ENCODE peak calls at places on chromosomes 4 and X, in six cellular contexts. X is A549, G is GM23248, K is hepatocyte, L is astrocyte, H is Karpas-422. D is an unnamed sample.

GRCh38 chr4:80011636-80012236 is 61.3 kb downstream of the ANTXR2 start:
- DNase-seq in G (peak; percentile 70), H (no peak), L (peak; percentile 80), K (no peak), X (no peak), D (peak; percentile 71)

GRCh38 chrX:132592880-132593279 is 104.0 kb upstream of the MBNL3 start:
- DNase-seq in K (peak; percentile 25), X (no peak), H (peak; percentile 54), L (no peak), G (peak; percentile 37), D (no peak)

GRCh38 chr4:189204616-189205015 is 736.1 kb upstream of the FRG1 start:
- DNase-seq in G (no peak), K (no peak), X (no peak), L (no peak), H (no peak), D (no peak)

GRCh38 chr4:83852085-83852451 is 316.2 kb downstream of the GPAT3 start:
- DNase-seq in G (peak; percentile 89), X (peak; percentile 5), K (no peak), L (peak; percentile 88), H (no peak), D (no peak)

GRCh38 chrX:53223955-53224859 is 800 bp downstream of the KDM5C start:
- DNase-seq in H (peak; percentile 60), X (peak; percentile 35), K (peak; percentile 35), G (peak; percentile 79), L (peak; percentile 83), D (peak; percentile 90)

GRCh38 chrX:40105791-40106676 is 8.3 kb upstream of the BCOR start:
- DNase-seq in G (peak; percentile 84), H (peak; percentile 85), X (peak; percentile 38), L (no peak), K (peak; percentile 91), D (peak; percentile 96)

GRCh38 chrX:82134378-82134777 is 932.5 kb downstream of the SH3BGRL start:
- DNase-seq in X (no peak), G (no peak), K (no peak), H (no peak), L (no peak), D (no peak)

GRCh38 chrX:46628406-46629371 is 55.1 kb downstream of the CHST7 start:
- DNase-seq in X (no peak), K (no peak), G (peak; percentile 76), L (peak; percentile 23), H (no peak), D (no peak)

GRCh38 chr4:121819216-121819980 is 4.3 kb downstream of the CCNA2 start:
- DNase-seq in G (peak; percentile 45), K (no peak), L (peak; percentile 47), X (no peak), H (no peak), D (no peak)

GRCh38 chr4:119244832-119245231 is 32.3 kb downstream of the USP53 start:
- DNase-seq in H (no peak), L (no peak), K (no peak), G (no peak), X (no peak), D (no peak)

GRCh38 chr4:98601719-98602118 is 56.7 kb downstream of the TSPAN5 start:
- DNase-seq in G (peak; percentile 53), X (no peak), L (peak; percentile 42), H (no peak), K (no peak), D (peak; percentile 69)

GRCh38 chrX:123906557-123907316 is 46.9 kb downstream of the XIAP start:
- DNase-seq in K (peak; percentile 9), L (no peak), X (no peak), H (no peak), G (no peak), D (no peak)

GRCh38 chr4:144645102-144645469 is 870 bp upstream of the HHIP start:
- DNase-seq in X (no peak), L (no peak), H (no peak), G (no peak), K (peak; percentile 14), D (peak; percentile 67)

GRCh38 chrX:97609357-97609756 is 725.6 kb downstream of the RPA4 start:
- DNase-seq in L (no peak), K (no peak), G (no peak), X (no peak), H (no peak), D (no peak)

GRCh38 chr4:139525414-139525813 is 30.6 kb downstream of the SETD7 start:
- DNase-seq in G (no peak), H (no peak), L (no peak), X (no peak), K (no peak), D (no peak)

GRCh38 chrX:153511784-153512500 is 5.5 kb upstream of the ATP2B3 start:
- DNase-seq in K (no peak), H (no peak), X (no peak), G (no peak), L (no peak), D (peak; percentile 94)

GRCh38 chr4:117588771-117589170 is 445.5 kb upstream of the NDST3 start:
- DNase-seq in L (no peak), H (no peak), G (no peak), X (no peak), K (no peak), D (no peak)

GRCh38 chrX:52280812-52281211 is 88.0 kb upstream of the XAGE2 start:
- DNase-seq in L (no peak), H (no peak), K (no peak), X (no peak), G (no peak), D (no peak)

GRCh38 chr4:88822034-88822433 is 124.4 kb upstream of the NAP1L5 start:
- DNase-seq in X (no peak), H (no peak), G (no peak), L (no peak), K (no peak), D (no peak)

GRCh38 chrX:107207089-107207488 is 678 bp downstream of the DNAAF6 start:
- DNase-seq in X (no peak), G (no peak), H (no peak), L (no peak), K (no peak), D (no peak)

GRCh38 chrX:107206697-107207065 is 270 bp downstream of the DNAAF6 start:
- DNase-seq in X (no peak), L (no peak), H (no peak), K (no peak), G (no peak), D (no peak)

GRCh38 chrX:107207943-107208342 is 1.5 kb downstream of the DNAAF6 start:
- DNase-seq in X (no peak), L (no peak), G (no peak), H (no peak), K (no peak), D (no peak)

GRCh38 chrX:107205770-107206696 is at the start of the genes DNAAF6 and NUP62CL:
- DNase-seq in H (peak; percentile 92), X (peak; percentile 82), G (peak; percentile 2), K (peak; percentile 70), L (peak; percentile 10), D (peak; percentile 58)

DNA sequence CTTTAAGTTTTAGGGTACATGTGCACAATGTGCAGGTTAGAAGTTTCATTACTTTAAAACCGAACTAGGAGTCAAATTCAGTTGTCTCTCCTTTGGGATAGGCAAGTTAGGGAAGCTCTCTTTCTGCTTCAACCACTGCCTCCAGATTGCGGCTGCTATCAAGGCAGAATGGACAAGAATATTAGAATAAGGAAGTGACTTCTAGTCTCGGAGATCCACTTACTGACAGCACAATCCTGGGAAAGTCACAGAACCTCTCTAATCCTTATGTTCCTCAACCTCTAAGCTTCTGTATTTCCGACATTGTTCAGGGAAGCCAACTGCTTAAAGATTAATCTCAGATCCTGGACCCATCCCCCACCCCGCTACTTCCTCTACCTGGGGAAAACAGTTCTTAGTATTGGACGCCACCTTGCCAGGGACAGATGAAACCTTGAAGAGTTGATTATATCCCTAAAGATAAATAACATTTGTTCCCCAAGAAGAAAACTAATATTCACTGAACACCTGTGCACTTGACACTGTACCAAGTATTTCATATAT is 2.1 kb downstream of the NUP62CL start:
- DNase-seq in X (no peak), K (peak; percentile 34), L (no peak), H (no peak), G (no peak), D (no peak)
- H3K4me3 ChIP-seq in X (peak overlapping the region; percentile 42), K (no peak overlapping the region), L (no peak overlapping the region), H (no peak overlapping the region), G (no peak overlapping the region), D (no peak overlapping the region)

GRCh38 chr4:133156556-133156955 is 7.5 kb downstream of the PCDH10 start:
- DNase-seq in X (no peak), L (no peak), H (no peak), K (no peak), G (no peak), D (no peak)
- H3K4me2 ChIP-seq in X (no peak overlapping the region), L (peak overlapping the region; percentile 55), H (no peak overlapping the region), K (peak overlapping the region; percentile 87), G (no peak overlapping the region), D (peak overlapping the region; percentile 48)

GRCh38 chrX:110944793-110945466 is 149.3 kb upstream of the CHRDL1 start:
- DNase-seq in K (no peak), X (no peak), G (no peak), L (peak; percentile 50), H (no peak), D (no peak)
- H3K4me3 ChIP-seq in K (no peak overlapping the region), X (no peak overlapping the region), G (no peak overlapping the region), L (peak overlapping the region; percentile 23), H (no peak overlapping the region), D (no peak overlapping the region)

GRCh38 chr4:9994246-9994847 is 26.9 kb downstream of the SLC2A9 start:
- DNase-seq in H (no peak), L (no peak), K (no peak), G (no peak), X (no peak), D (no peak)
- H3K4me2 ChIP-seq in H (no peak overlapping the region), L (no peak overlapping the region), K (no peak overlapping the region), G (no peak overlapping the region), X (no peak overlapping the region), D (no peak overlapping the region)

GRCh38 chr4:5888706-5889696 is 3.9 kb downstream of the CRMP1 start:
- DNase-seq in K (peak; percentile 18), H (peak; percentile 37), L (no peak), X (no peak), G (no peak), D (peak; percentile 73)
- H3K4me3 ChIP-seq in K (peak overlapping the region; percentile 67), H (no peak overlapping the region), L (no peak overlapping the region), X (peak overlapping the region; percentile 49), G (no peak overlapping the region), D (no peak overlapping the region)

GRCh38 chr4:174198396-174199179 is 84.9 kb downstream of the FBXO8 start:
- DNase-seq in K (peak; percentile 41), G (peak; percentile 97), X (no peak), L (peak; percentile 68), H (no peak), D (peak; percentile 49)
- H3K4me2 ChIP-seq in K (peak overlapping the region; percentile 32), G (peak overlapping the region; percentile 59), X (peak overlapping the region; percentile 53), L (peak overlapping the region; percentile 62), H (no peak overlapping the region), D (peak overlapping the region; percentile 49)